ENCODE peak calls at places on chromosomes 16 and 17, in four cellular contexts. J is A549, P is OCI-LY7, I is heart left ventricle. A is an unnamed sample. For H3K4me1, the result is how much of the 10 kb centered on the place peaks cover.

GRCh38 chr17:46046957-46047356 is 47.9 kb downstream of the STH start:
- DNase-seq in J (no peak), P (no peak), I (no peak), A (no peak)

GRCh38 chr17:58231644-58232043 is 6.7 kb upstream of the LPO start:
- DNase-seq in J (no peak), P (no peak), I (no peak), A (no peak)

GRCh38 chr17:19928299-19928698 is 49.3 kb downstream of the AKAP10 start:
- DNase-seq in J (no peak), P (no peak), I (no peak), A (no peak)

GRCh38 chr17:80409626-80410025 is 5.3 kb upstream of the ENDOV start:
- DNase-seq in J (no peak), P (no peak), I (no peak), A (no peak)

GRCh38 chr17:77555110-77555509 is 403.4 kb upstream of the TNRC6C start:
- DNase-seq in J (no peak), P (no peak), I (no peak), A (no peak)

GRCh38 chr16:22291860-22292692 is 5.1 kb upstream of the POLR3E start:
- DNase-seq in J (no peak), P (no peak), I (no peak), A (no peak)

GRCh38 chr17:54749157-54749556 is 151.5 kb upstream of the TOM1L1 start:
- DNase-seq in J (no peak), P (no peak), I (no peak), A (no peak)

GRCh38 chr16:22308824-22309520 is 11.8 kb downstream of the POLR3E start:
- DNase-seq in J (no peak), P (no peak), I (no peak), A (no peak)

GRCh38 chr17:50356892-50357510 is 11.1 kb downstream of the XYLT2 start:
- DNase-seq in J (no peak), P (no peak), I (no peak), A (no peak)

GRCh38 chr16:85995591-85996461 is 96.9 kb downstream of the IRF8 start:
- DNase-seq in J (no peak), P (peak), I (no peak), A (no peak)

GRCh38 chr17:80938556-80938955 is 53.1 kb upstream of the CHMP6 start:
- DNase-seq in J (no peak), P (no peak), I (peak), A (no peak)

GRCh38 chr17:67608691-67609090 is 109.0 kb upstream of the NOL11 start:
- DNase-seq in J (no peak), P (no peak), I (no peak), A (no peak)

GRCh38 chr17:64773836-64774761 is 112.0 kb upstream of the SMURF2 start:
- DNase-seq in J (peak), P (peak), I (peak), A (peak)

GRCh38 chr16:49556252-49557069 is 182.9 kb downstream of the C16orf78 start:
- DNase-seq in J (peak), P (peak), I (no peak), A (no peak)

GRCh38 chr17:68822752-68823289 is 132.4 kb downstream of the ABCA8 start:
- DNase-seq in J (no peak), P (no peak), I (no peak), A (no peak)

GRCh38 chr17:38672788-38673713 is 1.7 kb downstream of the EPOP start:
- DNase-seq in J (no peak), P (no peak), I (no peak), A (no peak)

GRCh38 chr16:66416981-66417700 is 10.0 kb upstream of the BEAN1 start:
- DNase-seq in J (no peak), P (no peak), I (no peak), A (no peak)

GRCh38 chr16:15435216-15435864 is 952 bp downstream of the BMERB1 start:
- DNase-seq in J (no peak), P (no peak), I (no peak), A (no peak)
- TF ChIP-seq CTCF in J (no peak), P (no peak), I (no peak), A (no peak)

GRCh38 chr16:1153480-1154160 is 714 bp downstream of the CACNA1H start:
- DNase-seq in J (peak), P (no peak), I (no peak), A (no peak)
- H3K4me1 ChIP-seq in J (under half), P (under half), I (under half), A (under half)

GRCh38 chr17:62703776-62704380 is 76.4 kb downstream of the MRC2 start:
- DNase-seq in J (peak), P (peak), I (peak), A (peak)

GRCh38 chr17:62706598-62707424 is 79.3 kb downstream of the MRC2 start:
- DNase-seq in J (no peak), P (no peak), I (no peak), A (no peak)

GRCh38 chr17:62705781-62706597 is 78.5 kb downstream of the MRC2 start:
- DNase-seq in J (no peak), P (no peak), I (no peak), A (no peak)

GRCh38 chr17:62704381-62704971 is 77.0 kb downstream of the MRC2 start:
- DNase-seq in J (peak), P (no peak), I (no peak), A (no peak)

DNA sequence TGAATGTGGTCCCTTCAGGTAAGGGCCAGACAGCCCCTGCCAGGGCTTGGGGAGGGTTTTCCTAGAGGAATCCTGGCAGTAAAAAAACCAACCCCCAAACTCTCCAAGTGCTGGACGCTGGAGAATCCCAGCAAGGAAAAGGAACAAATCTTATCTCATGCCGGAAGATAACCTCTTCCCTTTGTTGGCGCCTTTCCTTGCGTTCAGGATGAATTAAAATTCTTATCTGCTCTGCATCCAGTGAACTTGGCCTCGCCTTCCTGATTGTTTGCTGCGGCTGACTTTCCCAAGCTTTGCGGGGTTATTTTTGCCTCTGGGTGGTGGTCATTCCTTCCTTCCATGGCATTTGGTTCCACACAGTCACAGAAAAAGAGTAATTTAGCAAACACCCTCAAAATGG is 77.6 kb downstream of the MRC2 start:
- DNase-seq in J (no peak), P (no peak), I (no peak), A (no peak)
- TF ChIP-seq CTCF in J (no peak), P (no peak), I (no peak), A (no peak)

DNA sequence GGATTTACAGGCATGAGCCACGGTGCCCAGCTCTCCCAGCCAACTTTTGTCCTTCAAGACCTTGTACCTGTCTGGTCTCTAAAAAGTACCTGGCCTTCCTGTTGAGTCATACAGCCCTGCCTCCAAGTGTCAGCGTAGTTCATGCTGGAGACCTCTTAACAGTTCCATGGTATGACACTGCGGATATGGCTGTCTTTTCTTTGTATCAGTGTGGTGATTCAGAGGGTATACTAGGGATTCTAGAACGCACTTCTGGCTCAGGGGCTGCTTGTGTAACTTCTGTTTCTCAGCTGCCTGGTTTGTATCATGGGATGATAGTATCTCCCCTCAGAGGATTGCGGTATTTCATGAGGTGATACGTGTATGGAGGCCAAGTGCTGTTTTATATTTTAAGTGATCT is 2.0 kb upstream of the TMEM11 start:
- DNase-seq in J (no peak), P (no peak), I (no peak), A (no peak)
- H3K4me1 ChIP-seq in J (under half), P (under half), I (under half), A (under half)

DNA sequence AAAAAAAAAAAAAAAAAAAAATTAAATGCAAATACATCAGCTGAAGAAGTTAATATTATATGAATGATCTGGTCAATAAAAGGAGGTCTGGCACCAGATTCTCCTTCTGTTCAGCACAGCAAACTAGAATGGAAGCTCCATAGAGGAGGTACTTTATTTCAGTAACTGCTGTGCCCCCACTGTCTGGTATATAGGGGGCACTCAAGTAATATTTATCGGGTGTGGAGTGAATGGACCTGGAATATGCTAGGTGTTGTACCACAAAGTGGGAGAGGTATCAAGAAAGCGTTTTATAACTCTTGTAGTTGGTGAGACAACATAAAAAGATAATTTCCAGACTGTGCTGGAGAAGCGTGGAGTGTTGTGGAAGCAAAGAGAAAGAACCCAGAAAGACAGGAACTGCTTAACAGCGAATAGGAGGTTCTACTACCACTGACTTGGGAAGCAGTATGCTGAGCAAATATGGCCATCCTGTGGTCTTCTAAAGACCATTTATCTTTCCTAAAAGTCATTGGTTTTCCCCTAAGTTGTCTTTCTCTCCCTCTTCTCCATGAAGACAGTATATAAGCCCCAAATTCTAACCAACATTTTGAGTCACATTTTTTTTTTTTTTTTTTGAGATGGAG is 12.2 kb upstream of the PRKCA start:
- DNase-seq in J (no peak), P (peak), I (no peak), A (no peak)
- TF ChIP-seq CTCF in J (peak), P (peak), I (peak), A (peak)

GRCh38 chr16:17316005-17316404 is 154.8 kb downstream of the XYLT1 start:
- DNase-seq in J (no peak), P (no peak), I (no peak), A (no peak)
- H3K4me1 ChIP-seq in J (under half), P (under half), I (under half), A (under half)

A was measured in lower lobe of right lung.